ENCODE peak calls at places on chromosome 18, in nine cellular contexts. U, A, M, X, O, S, L, I and N are unnamed samples.

GRCh38 chr18:58148954-58149471 is 105.0 kb downstream of the NEDD4L start:
- DNase-seq in M (no peak), X (no peak), O (no peak), A (no peak), S (no peak), L (no peak), I (no peak), U (no peak), N (no peak)

GRCh38 chr18:48676756-48677368 is 138.0 kb downstream of the CTIF start:
- DNase-seq in I (peak; percentile 41), L (peak; percentile 66), O (peak; percentile 73), M (peak; percentile 42), X (peak; percentile 10), S (peak; percentile 45), U (peak; percentile 58), A (peak; percentile 53), N (no peak)

GRCh38 chr18:12009581-12010140 is 28.4 kb downstream of the IMPA2 start:
- DNase-seq in A (no peak), O (no peak), L (no peak), S (no peak), X (no peak), U (no peak), M (no peak), I (no peak), N (no peak)

GRCh38 chr18:48408111-48408726 is 964 bp downstream of the ZBTB7C start:
- DNase-seq in X (no peak), M (no peak), S (no peak), A (no peak), O (no peak), U (no peak), L (no peak), I (no peak), N (no peak)

GRCh38 chr18:32906506-32907214 is 133.8 kb upstream of the KLHL14 start:
- DNase-seq in M (no peak), L (no peak), X (peak; percentile 77), S (no peak), A (no peak), I (no peak), U (no peak), O (no peak), N (no peak)

GRCh38 chr18:49697757-49698595 is 115.4 kb downstream of the ACAA2 start:
- DNase-seq in I (peak; percentile 25), U (peak; percentile 31), L (no peak), O (no peak), A (peak; percentile 39), S (no peak), M (no peak), X (peak; percentile 45), N (no peak)

GRCh38 chr18:13403786-13404549 is 185.4 kb downstream of the LDLRAD4 start:
- DNase-seq in L (no peak), U (no peak), M (no peak), I (no peak), S (no peak), O (no peak), X (no peak), A (no peak), N (no peak)

GRCh38 chr18:54822872-54823845 is 5.1 kb upstream of the RAB27B start:
- DNase-seq in L (no peak), M (no peak), I (no peak), O (no peak), U (peak; percentile 85), X (peak; percentile 93), A (peak; percentile 95), S (no peak), N (peak; percentile 94)

GRCh38 chr18:40851014-40851429 is 1104.0 kb upstream of the PIK3C3 start:
- DNase-seq in X (peak; percentile 81), A (no peak), M (no peak), I (peak; percentile 73), U (peak; percentile 72), S (no peak), O (no peak), L (no peak), N (no peak)

GRCh38 chr18:8300749-8301148 is 308.5 kb upstream of the RAB12 start:
- DNase-seq in M (no peak), U (peak; percentile 5), S (no peak), L (no peak), X (peak; percentile 35), A (peak; percentile 13), I (no peak), O (no peak), N (no peak)

GRCh38 chr18:46736736-46737135 is 20.1 kb downstream of the ST8SIA5 start:
- DNase-seq in I (no peak), S (no peak), L (no peak), A (no peak), M (no peak), X (no peak), U (no peak), O (no peak), N (no peak)

GRCh38 chr18:45755936-45756335 is 32.0 kb downstream of the SLC14A1 start:
- DNase-seq in I (no peak), O (no peak), S (no peak), L (no peak), A (peak; percentile 15), U (peak; percentile 75), M (no peak), X (no peak), N (no peak)

GRCh38 chr18:68041327-68041726 is 524.8 kb upstream of the DSEL start:
- DNase-seq in O (no peak), S (no peak), M (no peak), A (no peak), L (no peak), I (no peak), X (no peak), U (no peak), N (no peak)

GRCh38 chr18:61921621-61922235 is 28.9 kb upstream of the RNF152 start:
- DNase-seq in S (no peak), A (no peak), M (no peak), L (no peak), U (no peak), X (no peak), O (no peak), I (no peak), N (no peak)

GRCh38 chr18:80191907-80192652 is 55.2 kb downstream of the PARD6G start:
- DNase-seq in I (no peak), A (no peak), S (no peak), M (no peak), L (no peak), O (no peak), U (no peak), X (no peak), N (no peak)

GRCh38 chr18:23386317-23386716 is 66.8 kb upstream of the RIOK3 start:
- DNase-seq in U (no peak), I (no peak), M (no peak), O (no peak), S (no peak), L (no peak), X (peak; percentile 12), A (no peak), N (no peak)

GRCh38 chr18:3294435-3295080 is 32.6 kb downstream of the MYL12B start:
- DNase-seq in O (no peak), U (no peak), A (peak; percentile 60), M (no peak), L (no peak), S (no peak), X (no peak), I (no peak), N (no peak)

GRCh38 chr18:24601624-24602023 is 141.2 kb downstream of the HRH4 start:
- DNase-seq in O (no peak), X (peak; percentile 30), I (peak; percentile 94), L (no peak), U (no peak), S (no peak), A (no peak), M (no peak), N (no peak)

GRCh38 chr18:48571619-48572384 is 33.0 kb downstream of the CTIF start:
- DNase-seq in M (no peak), I (no peak), A (no peak), O (no peak), X (no peak), L (no peak), U (peak; percentile 17), S (no peak), N (no peak)

GRCh38 chr18:30971338-30971956 is 71.1 kb downstream of the DSC3 start:
- DNase-seq in M (no peak), X (peak; percentile 53), L (no peak), S (no peak), I (peak; percentile 24), U (peak; percentile 41), O (peak; percentile 27), A (peak; percentile 13), N (no peak)

GRCh38 chr18:29840101-29840500 is 1202.4 kb downstream of the DSC3 start:
- DNase-seq in X (peak; percentile 93), M (no peak), I (no peak), S (no peak), U (peak; percentile 63), A (peak; percentile 77), O (no peak), L (no peak), N (peak; percentile 21)

GRCh38 chr18:11970466-11971220 is 10.7 kb upstream of the IMPA2 start:
- DNase-seq in L (no peak), A (no peak), U (peak; percentile 86), S (no peak), X (no peak), M (no peak), O (no peak), I (no peak), N (no peak)

GRCh38 chr18:11150271-11150615 is 874 bp upstream of the PIEZO2 start:
- DNase-seq in S (no peak), X (no peak), A (no peak), M (no peak), U (no peak), L (no peak), I (no peak), O (no peak), N (no peak)

GRCh38 chr18:47756364-47757016 is 174.0 kb downstream of the SMAD2 start:
- DNase-seq in L (peak; percentile 62), I (peak; percentile 32), O (peak; percentile 34), M (no peak), A (peak; percentile 50), U (peak; percentile 64), X (peak; percentile 41), S (peak; percentile 30), N (no peak)

GRCh38 chr18:24949908-24950307 is 402.1 kb downstream of the ZNF521 start:
- DNase-seq in M (no peak), X (no peak), I (peak; percentile 28), L (no peak), U (no peak), A (no peak), O (no peak), S (no peak), N (no peak)

GRCh38 chr18:8754995-8755955 is 49.9 kb downstream of the MTCL1 start:
- DNase-seq in X (peak; percentile 22), A (peak; percentile 78), L (peak; percentile 9), M (peak; percentile 53), O (peak; percentile 95), U (peak; percentile 28), S (no peak), I (no peak), N (peak; percentile 34)

GRCh38 chr18:46712406-46712805 is 44.4 kb downstream of the ST8SIA5 start:
- DNase-seq in U (peak; percentile 10), X (no peak), O (no peak), I (no peak), S (no peak), M (no peak), A (peak; percentile 81), L (no peak), N (peak; percentile 75)

GRCh38 chr18:28725876-28726275 is 548.9 kb upstream of the CDH2 start:
- DNase-seq in A (peak; percentile 67), L (no peak), S (no peak), O (no peak), M (no peak), X (peak; percentile 73), I (no peak), U (no peak), N (no peak)

GRCh38 chr18:59646946-59647307 is 50.3 kb downstream of the CCBE1 start:
- DNase-seq in X (no peak), L (no peak), I (no peak), M (no peak), U (no peak), O (no peak), S (no peak), A (no peak), N (no peak)

GRCh38 chr18:32891130-32891529 is 118.3 kb upstream of the KLHL14 start:
- DNase-seq in O (peak; percentile 12), I (no peak), M (no peak), U (no peak), X (no peak), A (no peak), S (no peak), L (no peak), N (no peak)

GRCh38 chr18:27994571-27994970 is 182.4 kb downstream of the CDH2 start:
- DNase-seq in A (no peak), S (no peak), X (no peak), O (no peak), L (no peak), U (no peak), I (no peak), M (no peak), N (no peak)